ENCODE peak calls at places on chromosome 1, in eight cellular contexts. Y is ovary, J is suprapubic skin, F is right lobe of liver, O is pancreas, S is spleen, T is uterus, G is upper lobe of right lung. U is an unnamed sample.

GRCh38 chr1:204084247-204084772 is 11.4 kb downstream of the SOX13 start:
- DNase-seq in Y (no peak), J (no peak), F (peak), O (peak), S (peak), T (no peak), G (peak), U (no peak)

GRCh38 chr1:94805912-94806311 is 14.2 kb upstream of the SLC44A3 start:
- DNase-seq in Y (peak), J (no peak), F (peak), O (peak), S (peak), T (peak), G (no peak), U (no peak)

GRCh38 chr1:212879947-212880690 is 22.0 kb downstream of the FLVCR1 start:
- DNase-seq in Y (no peak), J (no peak), F (no peak), O (no peak), S (no peak), T (no peak), G (no peak), U (no peak)

GRCh38 chr1:203273206-203273868 is 32.0 kb upstream of the BTG2 start:
- DNase-seq in Y (peak), J (peak), F (peak), O (peak), S (peak), T (peak), G (peak), U (peak)

GRCh38 chr1:22077728-22078127 is 25.2 kb downstream of the CDC42 start:
- DNase-seq in Y (no peak), J (no peak), F (no peak), O (no peak), S (no peak), T (no peak), G (no peak), U (no peak)

GRCh38 chr1:233327938-233328660 is 575 bp downstream of the MAP3K21 start:
- DNase-seq in Y (no peak), J (peak), F (peak), O (peak), S (peak), T (no peak), G (peak), U (no peak)

GRCh38 chr1:220767312-220768126 is 19.2 kb upstream of the MTARC1 start:
- DNase-seq in Y (no peak), J (no peak), F (peak), O (no peak), S (no peak), T (no peak), G (no peak), U (no peak)

GRCh38 chr1:227942021-227942715 is 5.6 kb downstream of the WNT9A start:
- DNase-seq in Y (no peak), J (peak), F (peak), O (no peak), S (peak), T (no peak), G (peak), U (peak)

GRCh38 chr1:85681087-85681486 is 27.1 kb downstream of the ZNHIT6 start:
- DNase-seq in Y (no peak), J (no peak), F (no peak), O (no peak), S (no peak), T (no peak), G (no peak), U (no peak)

GRCh38 chr1:26112407-26112775 is 767 bp downstream of the PDIK1L start:
- DNase-seq in Y (no peak), J (no peak), F (no peak), O (no peak), S (no peak), T (no peak), G (no peak), U (no peak)

GRCh38 chr1:211625040-211625439 is 46.1 kb upstream of the SLC30A1 start:
- DNase-seq in Y (no peak), J (no peak), F (no peak), O (no peak), S (no peak), T (no peak), G (peak), U (no peak)
- TF ChIP-seq CTCF in Y (no peak), J (no peak), F (peak), O (no peak), S (peak), T (no peak), G (peak), U (no peak)

GRCh38 chr1:223860051-223860559 is 14.4 kb upstream of the TP53BP2 start:
- DNase-seq in Y (no peak), J (no peak), F (no peak), O (no peak), S (no peak), T (no peak), G (no peak), U (no peak)
- H3K4me3 ChIP-seq in Y (no peak), J (no peak), F (no peak), O (no peak), S (no peak), T (no peak), G (no peak), U (no peak)

GRCh38 chr1:50176563-50176885 is 67.8 kb downstream of the ELAVL4 start:
- DNase-seq in Y (no peak), J (no peak), F (no peak), O (no peak), S (no peak), T (no peak), G (no peak), U (no peak)
- H3K27ac ChIP-seq in Y (no peak), J (no peak), F (no peak), O (no peak), S (no peak), T (no peak), G (no peak), U (no peak)

GRCh38 chr1:43359696-43360095 is 915 bp downstream of the CDC20 start:
- DNase-seq in Y (no peak), J (no peak), F (no peak), O (no peak), S (no peak), T (no peak), G (no peak), U (no peak)

GRCh38 chr1:43358746-43359693 is at the start of gene CDC20:
- DNase-seq in Y (peak), J (peak), F (peak), O (peak), S (peak), T (peak), G (peak), U (peak)

GRCh38 chr1:43360616-43361015 is 1.8 kb downstream of the CDC20 start:
- DNase-seq in Y (no peak), J (no peak), F (no peak), O (no peak), S (no peak), T (no peak), G (no peak), U (no peak)

GRCh38 chr1:43357251-43357650 is 1.5 kb upstream of the CDC20 start:
- DNase-seq in Y (no peak), J (no peak), F (no peak), O (no peak), S (no peak), T (no peak), G (no peak), U (no peak)

DNA sequence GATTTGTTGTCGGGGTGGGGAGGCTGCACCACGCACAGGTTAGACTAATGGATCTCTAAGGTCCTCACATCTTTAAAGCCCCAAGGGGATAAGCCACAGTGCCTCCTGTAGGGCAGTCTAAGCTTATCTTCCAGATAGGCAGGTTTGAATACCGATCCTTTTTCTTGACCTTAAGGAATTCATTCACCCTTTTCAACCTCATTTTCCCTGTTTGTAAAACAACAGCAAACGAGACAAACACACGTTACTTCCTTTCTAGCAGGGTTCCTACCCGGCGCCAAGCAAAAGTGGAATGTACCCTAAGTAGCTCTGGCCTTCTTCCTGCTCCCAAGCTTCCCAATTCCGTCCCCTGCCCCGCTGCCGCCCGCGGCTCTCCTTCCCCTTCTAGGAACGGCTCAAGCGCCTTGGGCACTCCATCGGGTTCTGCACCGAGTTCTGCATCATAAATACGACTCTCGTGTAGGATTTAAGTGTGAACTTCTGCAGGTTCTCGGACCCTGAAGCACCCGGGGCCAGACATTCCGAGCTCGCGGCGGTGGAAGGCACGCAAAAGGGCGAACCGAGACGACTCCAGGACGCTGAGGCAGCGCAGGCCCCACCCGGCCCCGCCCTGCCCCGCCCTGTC is 548 bp upstream of the CDC20 start:
- DNase-seq in Y (no peak), J (no peak), F (no peak), O (no peak), S (no peak), T (no peak), G (no peak), U (no peak)
- TF ChIP-seq CTCF in Y (no peak), J (no peak), F (peak), O (no peak), S (peak), T (no peak), G (peak), U (no peak)

GRCh38 chr1:87684786-87685185 is 356.1 kb downstream of the LMO4 start:
- DNase-seq in Y (peak), J (no peak), F (no peak), O (no peak), S (no peak), T (no peak), G (no peak), U (no peak)
- H3K4me3 ChIP-seq in Y (peak), J (peak), F (peak), O (no peak), S (peak), T (peak), G (peak), U (peak)

U was measured in coronary artery.